ENCODE peak calls at places on chromosome 21, in six cellular contexts. J is IMR-90, B is heart right ventricle, D is GM23248, K is thoracic aorta, M is keratinocyte. U is an unnamed sample.

GRCh38 chr21:38377165-38378093 is 120.6 kb downstream of the KCNJ15 start:
- DNase-seq in K (no peak), B (no peak), D (peak), J (no peak), M (no peak), U (no peak)

GRCh38 chr21:42469272-42469671 is 26.8 kb downstream of the RSPH1 start:
- DNase-seq in D (no peak), K (no peak), B (no peak), J (no peak), M (no peak), U (no peak)

GRCh38 chr21:31728952-31729351 is 3.0 kb downstream of the SCAF4 start:
- DNase-seq in J (peak), B (no peak), K (no peak), M (no peak), D (no peak), U (no peak)

GRCh38 chr21:42439284-42440186 is 35.8 kb downstream of the UBASH3A start:
- DNase-seq in B (no peak), K (no peak), M (no peak), J (no peak), D (no peak), U (no peak)

GRCh38 chr21:38993561-38993960 is 187.8 kb downstream of the ETS2 start:
- DNase-seq in M (peak), B (peak), K (peak), D (peak), J (peak), U (no peak)

GRCh38 chr21:37514038-37514665 is 147.6 kb downstream of the DYRK1A start:
- DNase-seq in J (no peak), K (no peak), D (no peak), B (no peak), M (no peak), U (no peak)

GRCh38 chr21:38664821-38665220 is 140.9 kb upstream of the ETS2 start:
- DNase-seq in B (no peak), K (no peak), M (no peak), J (no peak), D (peak), U (no peak)

GRCh38 chr21:42111811-42112210 is 40.7 kb downstream of the UMODL1 start:
- DNase-seq in J (no peak), K (no peak), M (no peak), B (no peak), D (no peak), U (no peak)

GRCh38 chr21:36946949-36947371 is 19.5 kb downstream of the HLCS start:
- DNase-seq in D (no peak), M (no peak), J (no peak), K (no peak), B (no peak), U (no peak)

GRCh38 chr21:30194701-30195299 is 21.1 kb downstream of the CLDN8 start:
- DNase-seq in B (no peak), J (no peak), M (peak), D (peak), K (no peak), U (no peak)

GRCh38 chr21:42009018-42009830 is 936 bp downstream of the ZBTB21 start:
- DNase-seq in M (no peak), D (peak), K (no peak), J (peak), B (peak), U (no peak)

GRCh38 chr21:42980959-42981523 is 6.7 kb downstream of the PKNOX1 start:
- DNase-seq in B (no peak), J (no peak), D (no peak), K (no peak), M (no peak), U (no peak)

GRCh38 chr21:34018185-34018584 is 55.2 kb upstream of the MRPS6 start:
- DNase-seq in K (no peak), D (no peak), B (no peak), J (no peak), M (no peak), U (no peak)

GRCh38 chr21:29481641-29482040 is 182.9 kb downstream of the BACH1 start:
- DNase-seq in J (peak), B (no peak), D (peak), M (no peak), K (no peak), U (no peak)

GRCh38 chr21:42735944-42736343 is 82.5 kb downstream of the PDE9A start:
- DNase-seq in J (no peak), D (no peak), B (no peak), K (no peak), M (no peak), U (no peak)

GRCh38 chr21:24938592-24938991 is 668.7 kb downstream of the MRPL39 start:
- DNase-seq in B (no peak), J (no peak), M (no peak), K (no peak), D (no peak), U (no peak)

GRCh38 chr21:27674037-27674436 is 707.1 kb upstream of the ADAMTS5 start:
- DNase-seq in K (no peak), B (no peak), M (no peak), J (peak), D (peak), U (no peak)

GRCh38 chr21:42320791-42321190 is 5.6 kb upstream of the TFF3 start:
- DNase-seq in M (no peak), J (no peak), B (no peak), D (no peak), K (no peak), U (no peak)

GRCh38 chr21:36321325-36322082 is 1.5 kb downstream of the MORC3 start:
- DNase-seq in B (peak), K (no peak), M (no peak), J (peak), D (peak), U (no peak)

GRCh38 chr21:37356710-37357109 is 9.9 kb upstream of the DYRK1A start:
- DNase-seq in K (no peak), D (no peak), B (no peak), J (no peak), M (no peak), U (no peak)

GRCh38 chr21:31920275-31920674 is 47.5 kb downstream of the HUNK start:
- DNase-seq in M (no peak), B (no peak), D (no peak), K (no peak), J (no peak), U (no peak)

GRCh38 chr21:37145635-37146111 is 72.6 kb downstream of the TTC3 start:
- DNase-seq in K (no peak), D (peak), M (peak), B (no peak), J (peak), U (no peak)

GRCh38 chr21:16708431-16708830 is 804.4 kb upstream of the CXADR start:
- DNase-seq in J (peak), M (no peak), B (no peak), K (no peak), D (peak), U (no peak)

GRCh38 chr21:42316891-42317290 is 1.7 kb upstream of the TFF3 start:
- DNase-seq in D (no peak), K (no peak), M (no peak), B (no peak), J (no peak), U (no peak)

GRCh38 chr21:38284221-38284620 is 27.4 kb downstream of the KCNJ15 start:
- DNase-seq in J (no peak), D (no peak), K (no peak), B (no peak), M (no peak), U (no peak)

GRCh38 chr21:26845066-26845749 is at the start of gene ADAMTS1:
- DNase-seq in B (peak), K (peak), J (peak), M (no peak), D (peak), U (no peak)

GRCh38 chr21:36706951-36707762 is 8.2 kb downstream of the SIM2 start:
- DNase-seq in M (no peak), D (peak), J (peak), B (no peak), K (no peak), U (no peak)

GRCh38 chr21:25670726-25671125 is 31.7 kb downstream of the JAM2 start:
- DNase-seq in K (no peak), D (peak), M (no peak), J (peak), B (no peak), U (no peak)

GRCh38 chr21:37210017-37210593 is 57.0 kb downstream of the VPS26C start:
- DNase-seq in B (no peak), M (no peak), K (no peak), D (no peak), J (no peak), U (no peak)

GRCh38 chr21:31140025-31140424 is 101.7 kb upstream of the KRTAP19-8 start:
- DNase-seq in J (no peak), B (no peak), D (no peak), K (no peak), M (no peak), U (no peak)

GRCh38 chr21:38909929-38910328 is 104.2 kb downstream of the ETS2 start:
- DNase-seq in M (no peak), B (peak), J (no peak), D (no peak), K (no peak), U (no peak)

GRCh38 chr21:18164933-18165332 is 79.7 kb upstream of the CHODL start:
- DNase-seq in M (no peak), B (no peak), J (no peak), D (no peak), K (no peak), U (no peak)

GRCh38 chr21:25942145-25942544 is 207.4 kb downstream of the GABPA start:
- DNase-seq in J (no peak), D (no peak), K (no peak), B (no peak), M (no peak), U (no peak)

GRCh38 chr21:42622284-42622683 is 31.1 kb upstream of the PDE9A start:
- DNase-seq in D (no peak), J (no peak), K (no peak), M (no peak), B (no peak), U (no peak)

GRCh38 chr21:26583737-26584136 is 10.7 kb upstream of the CYYR1 start:
- DNase-seq in D (no peak), M (no peak), J (no peak), K (no peak), B (no peak), U (no peak)

GRCh38 chr21:15077529-15077928 is 12.7 kb upstream of the NRIP1 start:
- DNase-seq in D (no peak), J (no peak), K (no peak), M (no peak), B (no peak), U (no peak)
- H3K27ac ChIP-seq in D (no peak), J (no peak), K (no peak), M (no peak), B (no peak), U (no peak)

GRCh38 chr21:32955307-32955937 is 70.3 kb upstream of the OLIG2 start:
- DNase-seq in B (no peak), J (no peak), D (no peak), M (no peak), K (no peak), U (no peak)

GRCh38 chr21:32949701-32950100 is 76.0 kb upstream of the OLIG2 start:
- DNase-seq in B (no peak), J (no peak), K (no peak), M (no peak), D (no peak), U (no peak)

GRCh38 chr21:32947736-32948135 is 78.0 kb upstream of the OLIG2 start:
- DNase-seq in K (no peak), B (no peak), M (no peak), D (no peak), J (no peak), U (no peak)

GRCh38 chr21:32954353-32954752 is 71.4 kb upstream of the OLIG2 start:
- DNase-seq in B (no peak), D (no peak), M (no peak), J (no peak), K (no peak), U (no peak)

GRCh38 chr21:32951041-32951440 is 74.7 kb upstream of the OLIG2 start:
- DNase-seq in J (no peak), D (no peak), K (no peak), M (no peak), B (no peak), U (no peak)
- H3K4me3 ChIP-seq in J (no peak), D (no peak), K (no peak), M (no peak), B (no peak), U (no peak)

DNA sequence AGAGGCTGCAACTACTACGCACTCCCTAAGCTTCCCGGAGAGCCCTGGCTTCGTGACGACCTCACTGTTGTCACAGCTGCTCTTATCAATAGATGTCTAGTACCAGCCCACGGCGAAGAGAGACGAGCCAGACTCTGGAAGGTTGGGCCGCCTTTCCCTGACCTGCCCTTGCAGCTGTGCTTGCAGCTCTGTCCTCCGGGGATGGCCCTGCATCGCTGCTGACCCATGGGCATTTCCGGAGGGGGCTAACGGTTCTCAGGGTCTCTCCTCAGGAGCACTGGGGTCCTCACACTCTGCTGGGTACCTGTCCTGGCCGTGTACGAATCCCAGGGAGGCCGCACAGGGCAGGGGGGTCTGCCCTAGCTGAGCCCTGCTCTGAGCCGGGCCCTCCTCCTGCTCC is 93.8 kb upstream of the COL6A1 start:
- DNase-seq in K (no peak), B (peak), D (no peak), J (no peak), M (no peak), U (no peak)
- H3K27ac ChIP-seq in K (no peak), B (peak), D (no peak), J (no peak), M (no peak), U (no peak)

GRCh38 chr21:45029968-45030636 is 44.3 kb upstream of the ADARB1 start:
- DNase-seq in D (no peak), M (no peak), J (no peak), K (no peak), B (no peak), U (no peak)
- H3K4me3 ChIP-seq in D (peak), M (no peak), J (no peak), K (peak), B (no peak), U (no peak)

DNA sequence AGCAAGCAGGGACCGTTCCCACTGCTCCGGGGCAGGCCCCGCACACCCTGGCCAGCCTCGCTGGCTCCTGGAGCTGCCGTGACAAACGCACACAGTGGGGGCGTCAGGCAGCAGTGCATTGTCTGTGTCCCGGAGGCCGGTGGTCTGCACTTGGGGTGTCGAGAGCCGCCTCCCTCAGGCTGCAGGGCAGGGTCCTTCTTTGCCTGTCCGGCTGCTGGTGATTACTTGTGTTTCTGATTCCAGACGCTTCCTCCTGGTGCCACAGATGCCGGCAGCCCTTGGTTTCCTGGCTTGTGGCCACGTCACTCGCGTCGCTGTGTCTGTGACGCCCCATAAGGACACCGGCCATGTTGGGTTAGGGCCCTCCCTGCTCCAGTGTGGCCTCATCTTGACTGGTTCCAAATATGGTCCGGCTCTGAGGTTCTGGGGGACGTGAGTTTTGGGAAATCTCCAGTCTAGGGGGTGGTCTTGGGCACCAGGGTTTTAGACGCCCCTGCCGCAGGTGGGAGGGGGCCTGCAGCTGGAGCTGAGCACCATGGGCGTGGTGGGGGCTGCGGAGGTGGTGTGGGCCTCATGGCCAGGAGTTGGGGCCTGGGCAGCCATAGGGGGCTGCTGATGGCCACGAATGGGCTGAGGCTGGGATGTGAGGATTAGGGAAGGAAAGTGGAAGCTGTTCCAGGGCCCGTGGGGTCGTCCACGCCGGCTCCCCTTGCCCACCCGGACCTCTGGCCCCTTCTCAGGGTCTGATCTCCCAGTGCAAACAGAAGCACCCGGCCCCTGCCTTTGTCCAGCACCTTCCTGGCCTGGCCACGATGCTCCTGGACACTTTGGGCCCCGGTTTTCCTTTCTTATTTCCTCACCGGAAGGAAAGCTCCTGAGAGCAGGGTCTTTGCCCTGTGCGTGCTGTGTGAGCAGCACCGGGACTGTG is 41.0 kb downstream of the SLX9 start:
- DNase-seq in D (no peak), M (no peak), B (no peak), J (no peak), K (no peak), U (no peak)
- H3K27ac ChIP-seq in D (no peak), M (no peak), B (no peak), J (no peak), K (peak), U (no peak)

GRCh38 chr21:35043549-35043948 is 5.6 kb downstream of the RUNX1 start:
- DNase-seq in M (no peak), K (no peak), J (no peak), D (no peak), B (no peak), U (no peak)
- H3K4me3 ChIP-seq in M (no peak), K (no peak), J (no peak), D (no peak), B (no peak), U (no peak)